ENCODE peak calls at places on chromosomes 13 and 19, in ten cellular contexts. W is B cell; Q is NCI-H1092 treated with DMSO at 0.1 percent for 48 hours; R is HS-27A; A is C1 segment of cervical spinal cord; H is choroid plexus epithelial cell; N is activated CD4-positive, CD25-positive, alpha-beta regulatory T cell; M is activated T-cell treated with anti-CD3 and anti-CD28 coated beads, Interleukin-2, amount 50 U/mL, for 72 hours; S is ecto neural progenitor cell; G is AG08395. E is an unnamed sample.

GRCh38 chr19:49390978-49391304 is 2.9 kb downstream of the KASH5 start:
- DNase-seq in W (peak; percentile 84), Q (no peak), R (no peak), A (no peak), H (no peak), N (no peak), M (no peak), S (no peak), G (no peak), E (no peak)

GRCh38 chr19:47676811-47677210 is 36.4 kb upstream of the EHD2 start:
- DNase-seq in W (no peak), Q (no peak), R (no peak), A (no peak), H (no peak), N (no peak), M (no peak), S (no peak), G (no peak), E (no peak)

GRCh38 chr19:34360354-34360909 is 4.6 kb upstream of the GPI start:
- DNase-seq in W (no peak), Q (no peak), R (no peak), A (no peak), H (no peak), N (no peak), M (no peak), S (no peak), G (no peak), E (no peak)

GRCh38 chr19:39941615-39942507 is 7.4 kb upstream of the FCGBP start:
- DNase-seq in W (peak; percentile 86), Q (no peak), R (no peak), A (no peak), H (peak; percentile 87), N (no peak), M (peak; percentile 29), S (no peak), G (no peak), E (peak; percentile 27)

GRCh38 chr13:106491928-106492327 is 43.5 kb downstream of the EFNB2 start:
- DNase-seq in W (no peak), Q (no peak), R (no peak), A (peak; percentile 40), H (no peak), N (no peak), M (no peak), S (no peak), G (no peak), E (no peak)

GRCh38 chr19:19911150-19911549 is 10.4 kb downstream of the ZNF93 start:
- DNase-seq in W (no peak), Q (no peak), R (no peak), A (no peak), H (peak; percentile 80), N (no peak), M (no peak), S (no peak), G (no peak), E (peak; percentile 61)

GRCh38 chr19:18278521-18279265 is 2.7 kb downstream of the JUND start:
- DNase-seq in W (no peak), Q (no peak), R (no peak), A (no peak), H (peak; percentile 38), N (no peak), M (peak; percentile 50), S (no peak), G (no peak), E (no peak)

GRCh38 chr19:5109560-5109959 is 140.6 kb downstream of the KDM4B start:
- DNase-seq in W (no peak), Q (no peak), R (no peak), A (no peak), H (no peak), N (no peak), M (no peak), S (no peak), G (no peak), E (no peak)

GRCh38 chr19:12052057-12052570 is 647 bp downstream of the ZNF878 start:
- DNase-seq in W (no peak), Q (peak; percentile 1), R (no peak), A (no peak), H (no peak), N (no peak), M (no peak), S (no peak), G (no peak), E (peak; percentile 16)

GRCh38 chr19:29119582-29119981 is 93.4 kb downstream of the UQCRFS1 start:
- DNase-seq in W (no peak), Q (no peak), R (no peak), A (no peak), H (no peak), N (no peak), M (no peak), S (peak; percentile 53), G (peak; percentile 26), E (no peak)

GRCh38 chr19:43762814-43763213 is 8.1 kb upstream of the SMG9 start:
- DNase-seq in W (no peak), Q (no peak), R (no peak), A (no peak), H (no peak), N (no peak), M (no peak), S (no peak), G (no peak), E (no peak)

GRCh38 chr19:30338878-30339623 is 33.1 kb upstream of the ZNF536 start:
- DNase-seq in W (no peak), Q (no peak), R (no peak), A (no peak), H (no peak), N (no peak), M (no peak), S (no peak), G (no peak), E (no peak)

GRCh38 chr19:49581007-49581508 is at the start of gene PRRG2:
- DNase-seq in W (no peak), Q (no peak), R (no peak), A (no peak), H (no peak), N (no peak), M (no peak), S (no peak), G (no peak), E (no peak)

GRCh38 chr19:51422053-51422448 is 4.6 kb upstream of the SIGLEC10 start:
- DNase-seq in W (peak; percentile 83), Q (no peak), R (no peak), A (peak; percentile 35), H (peak; percentile 77), N (peak; percentile 63), M (peak; percentile 94), S (peak; percentile 96), G (peak; percentile 90), E (peak; percentile 12)

GRCh38 chr19:45296365-45296764 is 26.3 kb downstream of the CKM start:
- DNase-seq in W (no peak), Q (no peak), R (no peak), A (no peak), H (no peak), N (no peak), M (no peak), S (no peak), G (no peak), E (no peak)

GRCh38 chr13:96946709-96947311 is 47.5 kb downstream of the OXGR1 start:
- DNase-seq in W (no peak), Q (no peak), R (no peak), A (no peak), H (no peak), N (no peak), M (no peak), S (no peak), G (no peak), E (no peak)

GRCh38 chr13:96080676-96081075 is 9.2 kb upstream of the HS6ST3 start:
- DNase-seq in W (no peak), Q (no peak), R (no peak), A (no peak), H (no peak), N (no peak), M (no peak), S (no peak), G (no peak), E (no peak)

GRCh38 chr13:87622921-87623320 is 48.2 kb upstream of the SLITRK5 start:
- DNase-seq in W (no peak), Q (peak; percentile 91), R (no peak), A (no peak), H (no peak), N (no peak), M (no peak), S (no peak), G (no peak), E (peak; percentile 12)

GRCh38 chr19:40804783-40805242 is 5.8 kb downstream of the EGLN2 start:
- DNase-seq in W (no peak), Q (no peak), R (no peak), A (no peak), H (no peak), N (no peak), M (no peak), S (no peak), G (no peak), E (no peak)

GRCh38 chr19:45852941-45853340 is 10.0 kb downstream of the SYMPK start:
- DNase-seq in W (no peak), Q (no peak), R (no peak), A (no peak), H (no peak), N (no peak), M (no peak), S (no peak), G (no peak), E (no peak)

GRCh38 chr13:31595568-31595967 is 143.8 kb upstream of the RXFP2 start:
- DNase-seq in W (no peak), Q (no peak), R (no peak), A (no peak), H (peak; percentile 14), N (no peak), M (no peak), S (no peak), G (peak; percentile 5), E (no peak)

GRCh38 chr19:11203194-11204075 is 6.1 kb upstream of the KANK2 start:
- DNase-seq in W (peak; percentile 57), Q (peak; percentile 35), R (peak; percentile 87), A (peak; percentile 49), H (peak; percentile 69), N (peak; percentile 21), M (peak; percentile 57), S (peak; percentile 80), G (peak; percentile 94), E (peak; percentile 66)